ENCODE peak calls at places on chromosomes 6 and 20, in ten cellular contexts. Z, G, P, C, S, W, H, U, Y and J are unnamed samples.

GRCh38 chr6:137095651-137096238 is 51.0 kb upstream of the IL20RA start:
- DNase-seq in Z (no peak), G (no peak), P (no peak), C (no peak), S (no peak), W (no peak), H (no peak), U (no peak), Y (no peak), J (no peak)

GRCh38 chr6:170473226-170473789 is 79.8 kb downstream of the PSMB1 start:
- DNase-seq in Z (no peak), G (no peak), P (no peak), C (no peak), S (no peak), W (no peak), H (no peak), U (no peak), Y (no peak), J (no peak)

GRCh38 chr6:144920391-144920983 is 635.4 kb downstream of the UTRN start:
- DNase-seq in Z (no peak), G (no peak), P (no peak), C (no peak), S (no peak), W (no peak), H (no peak), U (no peak), Y (no peak), J (no peak)

GRCh38 chr6:170371588-170371987 is 65.0 kb downstream of the FAM120B start:
- DNase-seq in Z (no peak), G (no peak), P (no peak), C (no peak), S (no peak), W (peak), H (no peak), U (no peak), Y (no peak), J (peak)

GRCh38 chr6:158752613-158753012 is 66.6 kb downstream of the EZR start:
- DNase-seq in Z (no peak), G (no peak), P (no peak), C (no peak), S (no peak), W (peak), H (no peak), U (no peak), Y (no peak), J (peak)

GRCh38 chr20:36574278-36575065 is 1.1 kb downstream of the TGIF2 start:
- DNase-seq in Z (peak), G (no peak), P (peak), C (peak), S (peak), W (peak), H (no peak), U (no peak), Y (peak), J (peak)

GRCh38 chr6:34072727-34073126 is 73.2 kb downstream of the GRM4 start:
- DNase-seq in Z (no peak), G (no peak), P (no peak), C (no peak), S (no peak), W (no peak), H (no peak), U (no peak), Y (no peak), J (no peak)

GRCh38 chr6:21612067-21612745 is 18.7 kb downstream of the SOX4 start:
- DNase-seq in Z (no peak), G (no peak), P (no peak), C (no peak), S (no peak), W (no peak), H (no peak), U (no peak), Y (no peak), J (no peak)

GRCh38 chr6:97053643-97054411 is 129.3 kb downstream of the KLHL32 start:
- DNase-seq in Z (peak), G (no peak), P (peak), C (no peak), S (peak), W (peak), H (no peak), U (no peak), Y (no peak), J (no peak)

GRCh38 chr6:162408805-162409535 is 318.6 kb downstream of the PRKN start:
- DNase-seq in Z (no peak), G (no peak), P (no peak), C (no peak), S (no peak), W (no peak), H (no peak), U (no peak), Y (no peak), J (no peak)

GRCh38 chr6:36720251-36721141 is 22.9 kb downstream of the RAB44 start:
- DNase-seq in Z (no peak), G (no peak), P (no peak), C (no peak), S (no peak), W (peak), H (no peak), U (no peak), Y (no peak), J (peak)

GRCh38 chr6:170206317-170206621 is 84.6 kb downstream of the DLL1 start:
- DNase-seq in Z (no peak), G (no peak), P (no peak), C (peak), S (no peak), W (no peak), H (no peak), U (no peak), Y (no peak), J (peak)

GRCh38 chr6:137867685-137868509 is 838 bp downstream of the TNFAIP3 start:
- DNase-seq in Z (no peak), G (no peak), P (peak), C (no peak), S (no peak), W (no peak), H (no peak), U (peak), Y (no peak), J (peak)

GRCh38 chr20:31606928-31607639 is 2.0 kb downstream of the ID1 start:
- DNase-seq in Z (peak), G (peak), P (no peak), C (no peak), S (peak), W (no peak), H (no peak), U (no peak), Y (no peak), J (peak)

GRCh38 chr6:41191569-41191968 is 9.4 kb downstream of the TREML2 start:
- DNase-seq in Z (peak), G (no peak), P (peak), C (no peak), S (no peak), W (no peak), H (no peak), U (no peak), Y (no peak), J (peak)

GRCh38 chr20:63976980-63977391 is 2.5 kb downstream of the SAMD10 start:
- DNase-seq in Z (no peak), G (no peak), P (no peak), C (no peak), S (no peak), W (no peak), H (no peak), U (no peak), Y (no peak), J (peak)

GRCh38 chr20:33338465-33339258 is 55.6 kb downstream of the BPIFB1 start:
- DNase-seq in Z (no peak), G (no peak), P (no peak), C (no peak), S (no peak), W (no peak), H (no peak), U (no peak), Y (no peak), J (no peak)

GRCh38 chr6:157317129-157317814 is 6.0 kb downstream of the TMEM242 start:
- DNase-seq in Z (peak), G (peak), P (no peak), C (peak), S (peak), W (no peak), H (peak), U (no peak), Y (no peak), J (no peak)

GRCh38 chr6:11143394-11144371 is 32.2 kb upstream of the ERVFRD-1 start:
- DNase-seq in Z (peak), G (peak), P (peak), C (peak), S (peak), W (no peak), H (peak), U (peak), Y (no peak), J (no peak)

GRCh38 chr6:44036699-44037101 is 90.6 kb downstream of the MRPL14 start:
- DNase-seq in Z (no peak), G (no peak), P (peak), C (no peak), S (no peak), W (no peak), H (no peak), U (no peak), Y (no peak), J (peak)

GRCh38 chr6:105452924-105453756 is 50.3 kb upstream of the PREP start:
- DNase-seq in Z (no peak), G (no peak), P (peak), C (peak), S (no peak), W (no peak), H (no peak), U (no peak), Y (no peak), J (no peak)

GRCh38 chr6:158321960-158322359 is 9.7 kb downstream of the TULP4 start:
- DNase-seq in Z (peak), G (no peak), P (no peak), C (no peak), S (peak), W (no peak), H (no peak), U (no peak), Y (no peak), J (no peak)

GRCh38 chr20:11676618-11677289 is 240.9 kb upstream of the BTBD3 start:
- DNase-seq in Z (peak), G (peak), P (peak), C (no peak), S (peak), W (peak), H (no peak), U (no peak), Y (no peak), J (peak)

GRCh38 chr20:44112889-44113641 is 73.9 kb downstream of the JPH2 start:
- DNase-seq in Z (no peak), G (no peak), P (no peak), C (no peak), S (no peak), W (no peak), H (no peak), U (no peak), Y (no peak), J (peak)